ENCODE peak calls at places on chromosomes 6 and 20, in ten cellular contexts. One of them, this sample, is unnamed.

GRCh38 chr6:45376310-45377040 is 1.3 kb downstream of the SUPT3H start:
- DNase-seq in PC-3: no peak
- DNase-seq in lung: no peak
- DNase-seq in nephron progenitor cell: no peak
- DNase-seq in HFF-Myc: no peak
- DNase-seq in psoas muscle: no peak
- DNase-seq in pancreas: no peak
- DNase-seq in choroid plexus epithelial cell: peak
- DNase-seq in CD8-positive, alpha-beta T cell: no peak
- DNase-seq in neural crest cell: no peak
- DNase-seq in this sample: no peak

GRCh38 chr20:34516874-34517542 is 786 bp downstream of the DYNLRB1 start:
- DNase-seq in neural crest cell: no peak
- DNase-seq in pancreas: no peak
- DNase-seq in nephron progenitor cell: peak
- DNase-seq in CD8-positive, alpha-beta T cell: no peak
- DNase-seq in psoas muscle: no peak
- DNase-seq in PC-3: peak
- DNase-seq in HFF-Myc: no peak
- DNase-seq in choroid plexus epithelial cell: peak
- DNase-seq in lung: no peak
- DNase-seq in this sample: no peak

GRCh38 chr20:21615617-21616080 is 89.8 kb upstream of the PAX1 start:
- DNase-seq in nephron progenitor cell: peak
- DNase-seq in choroid plexus epithelial cell: peak
- DNase-seq in psoas muscle: peak
- DNase-seq in pancreas: peak
- DNase-seq in CD8-positive, alpha-beta T cell: peak
- DNase-seq in lung: peak
- DNase-seq in neural crest cell: peak
- DNase-seq in PC-3: peak
- DNase-seq in HFF-Myc: no peak
- DNase-seq in this sample: peak

GRCh38 chr6:46103437-46103836 is 26.4 kb upstream of the ENPP4 start:
- DNase-seq in psoas muscle: no peak
- DNase-seq in PC-3: peak
- DNase-seq in nephron progenitor cell: no peak
- DNase-seq in lung: no peak
- DNase-seq in CD8-positive, alpha-beta T cell: no peak
- DNase-seq in pancreas: no peak
- DNase-seq in HFF-Myc: no peak
- DNase-seq in choroid plexus epithelial cell: no peak
- DNase-seq in neural crest cell: no peak
- DNase-seq in this sample: no peak

GRCh38 chr6:156919370-156919769 is 142.2 kb downstream of the ARID1B start:
- DNase-seq in choroid plexus epithelial cell: no peak
- DNase-seq in psoas muscle: no peak
- DNase-seq in CD8-positive, alpha-beta T cell: no peak
- DNase-seq in HFF-Myc: no peak
- DNase-seq in nephron progenitor cell: no peak
- DNase-seq in neural crest cell: no peak
- DNase-seq in PC-3: no peak
- DNase-seq in lung: no peak
- DNase-seq in pancreas: no peak
- DNase-seq in this sample: no peak

GRCh38 chr6:19204445-19204844 is 632.7 kb upstream of the ID4 start:
- DNase-seq in PC-3: peak
- DNase-seq in pancreas: no peak
- DNase-seq in HFF-Myc: no peak
- DNase-seq in lung: no peak
- DNase-seq in psoas muscle: no peak
- DNase-seq in CD8-positive, alpha-beta T cell: no peak
- DNase-seq in neural crest cell: no peak
- DNase-seq in nephron progenitor cell: no peak
- DNase-seq in choroid plexus epithelial cell: peak
- DNase-seq in this sample: no peak

GRCh38 chr20:44072381-44072780 is 114.6 kb downstream of the JPH2 start:
- DNase-seq in neural crest cell: no peak
- DNase-seq in psoas muscle: no peak
- DNase-seq in nephron progenitor cell: no peak
- DNase-seq in lung: peak
- DNase-seq in HFF-Myc: no peak
- DNase-seq in PC-3: no peak
- DNase-seq in CD8-positive, alpha-beta T cell: no peak
- DNase-seq in pancreas: no peak
- DNase-seq in choroid plexus epithelial cell: no peak
- DNase-seq in this sample: no peak

GRCh38 chr6:147211831-147212230 is 7.6 kb downstream of the STXBP5 start:
- DNase-seq in nephron progenitor cell: no peak
- DNase-seq in psoas muscle: no peak
- DNase-seq in neural crest cell: no peak
- DNase-seq in HFF-Myc: no peak
- DNase-seq in PC-3: no peak
- DNase-seq in CD8-positive, alpha-beta T cell: no peak
- DNase-seq in choroid plexus epithelial cell: no peak
- DNase-seq in lung: no peak
- DNase-seq in pancreas: no peak
- DNase-seq in this sample: no peak

GRCh38 chr6:114586298-114586697 is 243.5 kb upstream of the HS3ST5 start:
- DNase-seq in neural crest cell: no peak
- DNase-seq in HFF-Myc: no peak
- DNase-seq in nephron progenitor cell: no peak
- DNase-seq in pancreas: no peak
- DNase-seq in choroid plexus epithelial cell: no peak
- DNase-seq in CD8-positive, alpha-beta T cell: no peak
- DNase-seq in lung: no peak
- DNase-seq in PC-3: no peak
- DNase-seq in psoas muscle: no peak
- DNase-seq in this sample: no peak

DNA sequence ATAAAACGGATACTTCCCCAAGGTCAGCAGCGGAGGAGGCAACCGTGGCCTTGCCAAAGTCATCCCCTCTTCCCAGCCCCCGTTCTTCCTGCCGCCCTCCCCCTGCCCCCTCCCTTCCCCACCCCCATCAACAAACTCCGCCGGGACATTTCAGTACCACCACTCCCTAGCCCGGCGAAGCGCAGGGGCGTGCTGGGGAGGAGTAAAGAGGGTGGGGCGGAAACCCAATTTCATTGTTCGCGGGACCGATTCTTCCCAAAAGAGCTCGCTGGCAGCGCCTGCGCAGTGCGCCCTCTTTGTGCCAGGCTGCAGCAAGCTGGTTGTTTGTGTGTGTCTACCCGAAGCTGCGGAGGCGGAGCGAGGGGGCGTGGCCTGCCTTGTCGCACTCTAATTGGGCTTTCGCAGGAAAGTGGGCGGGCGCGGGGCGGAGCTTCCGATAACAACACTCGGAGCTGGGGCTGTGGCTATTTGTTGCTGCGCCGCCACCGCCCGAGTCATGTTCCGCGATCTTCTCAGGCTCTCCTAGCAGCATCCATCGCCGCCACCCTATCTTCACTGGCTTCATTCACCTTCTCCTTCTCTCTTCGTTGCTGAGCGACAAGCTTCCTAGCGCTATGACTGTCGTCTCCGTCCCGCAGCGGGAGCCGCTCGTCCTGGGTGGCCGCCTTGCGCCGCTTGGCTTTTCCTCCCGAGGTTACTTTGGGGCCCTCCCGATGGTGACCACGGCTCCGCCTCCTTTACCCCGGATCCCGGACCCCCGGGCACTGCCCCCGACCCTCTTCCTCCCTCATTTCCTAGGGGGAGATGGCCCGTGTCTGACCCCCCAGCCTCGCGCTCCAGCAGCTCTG is at the start of gene PNRC1:
- DNase-seq in psoas muscle: peak
- DNase-seq in PC-3: peak
- DNase-seq in nephron progenitor cell: peak
- DNase-seq in CD8-positive, alpha-beta T cell: peak
- DNase-seq in pancreas: peak
- DNase-seq in lung: peak
- DNase-seq in HFF-Myc: peak
- DNase-seq in choroid plexus epithelial cell: peak
- DNase-seq in neural crest cell: peak
- DNase-seq in this sample: peak
- TF ChIP-seq CTCF in psoas muscle: no peak
- TF ChIP-seq CTCF in PC-3: no peak
- TF ChIP-seq CTCF in nephron progenitor cell: no peak
- TF ChIP-seq CTCF in CD8-positive, alpha-beta T cell: no peak
- TF ChIP-seq CTCF in pancreas: no peak
- TF ChIP-seq CTCF in lung: no peak
- TF ChIP-seq CTCF in HFF-Myc: no peak
- TF ChIP-seq CTCF in choroid plexus epithelial cell: no peak
- TF ChIP-seq CTCF in neural crest cell: no peak
- TF ChIP-seq CTCF in this sample: no peak

DNA sequence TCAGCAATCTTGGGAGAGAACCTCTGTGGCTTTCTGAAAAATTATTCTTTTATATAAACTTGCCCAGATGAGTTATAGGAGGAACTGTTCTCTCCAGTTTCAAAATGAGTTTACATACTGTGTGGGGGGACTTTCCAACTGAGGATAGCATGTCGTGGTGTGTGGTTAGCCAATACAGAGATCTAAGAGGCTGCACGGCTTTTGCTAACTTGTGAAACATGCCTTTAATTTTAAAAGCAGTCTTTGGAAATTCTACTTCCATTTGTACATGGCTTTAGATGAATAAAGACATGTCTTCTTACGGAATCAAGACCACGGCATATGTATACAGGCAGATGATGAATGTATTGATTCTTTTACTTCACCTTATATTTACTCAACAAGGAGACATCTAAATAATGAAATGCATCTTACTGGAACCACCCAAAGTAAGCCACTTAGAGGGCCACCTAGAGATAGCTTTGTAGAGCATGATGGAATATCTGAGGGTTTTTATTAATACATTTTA is 39.8 kb downstream of the HIVEP1 start:
- DNase-seq in nephron progenitor cell: no peak
- DNase-seq in psoas muscle: no peak
- DNase-seq in CD8-positive, alpha-beta T cell: peak
- DNase-seq in HFF-Myc: no peak
- DNase-seq in lung: no peak
- DNase-seq in neural crest cell: no peak
- DNase-seq in PC-3: no peak
- DNase-seq in pancreas: no peak
- DNase-seq in choroid plexus epithelial cell: peak
- DNase-seq in this sample: no peak
- TF ChIP-seq CTCF in nephron progenitor cell: no peak
- TF ChIP-seq CTCF in psoas muscle: no peak
- TF ChIP-seq CTCF in CD8-positive, alpha-beta T cell: no peak
- TF ChIP-seq CTCF in HFF-Myc: no peak
- TF ChIP-seq CTCF in lung: no peak
- TF ChIP-seq CTCF in neural crest cell: no peak
- TF ChIP-seq CTCF in PC-3: no peak
- TF ChIP-seq CTCF in pancreas: no peak
- TF ChIP-seq CTCF in choroid plexus epithelial cell: no peak
- TF ChIP-seq CTCF in this sample: no peak

DNA sequence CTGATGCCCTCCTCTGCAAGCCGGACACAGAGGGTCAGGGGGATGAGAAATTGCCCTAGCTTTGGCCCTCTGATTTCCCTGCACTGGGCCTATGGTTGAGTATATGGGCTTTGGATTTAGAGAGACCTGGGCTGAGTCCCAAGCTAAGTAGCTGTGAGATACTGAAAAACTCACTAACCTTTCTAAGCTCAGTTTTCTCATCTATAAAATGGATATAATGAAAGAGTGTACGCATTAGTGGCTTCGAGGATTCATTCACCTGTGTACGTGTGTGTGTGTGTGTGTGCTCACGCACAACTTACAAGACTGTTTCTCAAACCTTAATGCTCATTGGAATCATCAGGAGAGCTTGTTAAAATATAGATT is 12.7 kb upstream of the RBPJL start:
- DNase-seq in PC-3: no peak
- DNase-seq in neural crest cell: no peak
- DNase-seq in pancreas: no peak
- DNase-seq in lung: no peak
- DNase-seq in HFF-Myc: no peak
- DNase-seq in nephron progenitor cell: no peak
- DNase-seq in choroid plexus epithelial cell: no peak
- DNase-seq in psoas muscle: no peak
- DNase-seq in CD8-positive, alpha-beta T cell: no peak
- DNase-seq in this sample: no peak
- TF ChIP-seq CTCF in PC-3: peak
- TF ChIP-seq CTCF in neural crest cell: peak
- TF ChIP-seq CTCF in pancreas: peak
- TF ChIP-seq CTCF in lung: no peak
- TF ChIP-seq CTCF in HFF-Myc: no peak
- TF ChIP-seq CTCF in nephron progenitor cell: peak
- TF ChIP-seq CTCF in choroid plexus epithelial cell: no peak
- TF ChIP-seq CTCF in psoas muscle: no peak
- TF ChIP-seq CTCF in CD8-positive, alpha-beta T cell: peak
- TF ChIP-seq CTCF in this sample: no peak

GRCh38 chr6:4164456-4164855 is 29.1 kb upstream of the ECI2 start:
- DNase-seq in nephron progenitor cell: no peak
- DNase-seq in choroid plexus epithelial cell: no peak
- DNase-seq in CD8-positive, alpha-beta T cell: no peak
- DNase-seq in lung: no peak
- DNase-seq in neural crest cell: no peak
- DNase-seq in HFF-Myc: no peak
- DNase-seq in pancreas: no peak
- DNase-seq in PC-3: no peak
- DNase-seq in psoas muscle: no peak
- DNase-seq in this sample: no peak

GRCh38 chr6:4162345-4162744 is 27.0 kb upstream of the ECI2 start:
- DNase-seq in choroid plexus epithelial cell: no peak
- DNase-seq in CD8-positive, alpha-beta T cell: no peak
- DNase-seq in PC-3: no peak
- DNase-seq in HFF-Myc: no peak
- DNase-seq in nephron progenitor cell: no peak
- DNase-seq in pancreas: no peak
- DNase-seq in neural crest cell: no peak
- DNase-seq in lung: no peak
- DNase-seq in psoas muscle: no peak
- DNase-seq in this sample: no peak

GRCh38 chr6:4163408-4163807 is 28.0 kb upstream of the ECI2 start:
- DNase-seq in psoas muscle: no peak
- DNase-seq in CD8-positive, alpha-beta T cell: no peak
- DNase-seq in nephron progenitor cell: no peak
- DNase-seq in neural crest cell: no peak
- DNase-seq in PC-3: no peak
- DNase-seq in lung: peak
- DNase-seq in choroid plexus epithelial cell: no peak
- DNase-seq in pancreas: no peak
- DNase-seq in HFF-Myc: no peak
- DNase-seq in this sample: no peak

GRCh38 chr6:4167123-4167522 is 31.7 kb upstream of the ECI2 start:
- DNase-seq in choroid plexus epithelial cell: no peak
- DNase-seq in nephron progenitor cell: no peak
- DNase-seq in CD8-positive, alpha-beta T cell: no peak
- DNase-seq in lung: no peak
- DNase-seq in PC-3: no peak
- DNase-seq in HFF-Myc: no peak
- DNase-seq in pancreas: no peak
- DNase-seq in neural crest cell: no peak
- DNase-seq in psoas muscle: no peak
- DNase-seq in this sample: no peak

DNA sequence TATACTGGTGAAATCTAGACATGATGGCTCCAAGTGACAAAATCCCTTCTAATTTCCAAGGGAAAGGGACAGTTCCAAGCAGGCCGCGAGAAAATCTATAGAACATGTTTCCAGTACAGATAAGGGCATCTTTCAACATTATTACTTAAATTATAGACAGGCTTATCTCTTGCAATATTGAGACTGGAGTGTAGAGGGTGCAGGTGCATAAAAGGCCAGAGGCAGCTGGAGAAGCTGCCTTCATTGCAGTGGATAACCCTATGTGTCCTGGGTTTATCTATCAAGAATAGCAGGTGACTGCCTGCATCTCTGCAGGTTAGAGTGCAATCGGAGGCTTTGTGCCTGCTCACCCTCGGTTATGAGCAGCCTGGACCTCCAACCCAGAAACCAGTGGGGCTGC is 28.7 kb upstream of the ECI2 start:
- DNase-seq in pancreas: no peak
- DNase-seq in neural crest cell: no peak
- DNase-seq in CD8-positive, alpha-beta T cell: no peak
- DNase-seq in psoas muscle: no peak
- DNase-seq in nephron progenitor cell: no peak
- DNase-seq in lung: no peak
- DNase-seq in PC-3: no peak
- DNase-seq in choroid plexus epithelial cell: no peak
- DNase-seq in HFF-Myc: no peak
- DNase-seq in this sample: no peak
- TF ChIP-seq CTCF in pancreas: no peak
- TF ChIP-seq CTCF in neural crest cell: no peak
- TF ChIP-seq CTCF in CD8-positive, alpha-beta T cell: no peak
- TF ChIP-seq CTCF in psoas muscle: no peak
- TF ChIP-seq CTCF in nephron progenitor cell: no peak
- TF ChIP-seq CTCF in lung: no peak
- TF ChIP-seq CTCF in PC-3: peak
- TF ChIP-seq CTCF in choroid plexus epithelial cell: peak
- TF ChIP-seq CTCF in HFF-Myc: no peak
- TF ChIP-seq CTCF in this sample: no peak